ENCODE peak calls at places on chromosomes 16 and 17, in four cellular contexts. Q is WTC11, P is GM12878, N is HepG2. X is an unnamed sample.
A peak's percentile ranks its signal among the peaks of the same experiment; 100 is the strongest.

GRCh38 chr17:71942626-71943025 is 178.2 kb upstream of the SOX9 start:
- DNase-seq in Q (no peak), P (no peak), N (no peak), X (no peak)

GRCh38 chr16:81403601-81404391 is 40.8 kb upstream of the CMIP start:
- DNase-seq in Q (peak; percentile 94), P (peak; percentile 28), N (peak; percentile 79), X (peak; percentile 94)

GRCh38 chr17:13031718-13032350 is 14.0 kb upstream of the ELAC2 start:
- DNase-seq in Q (peak; percentile 56), P (no peak), N (peak; percentile 10), X (peak; percentile 62)

GRCh38 chr17:62703269-62703775 is 75.9 kb downstream of the MRC2 start:
- DNase-seq in Q (no peak), P (no peak), N (no peak), X (no peak)

GRCh38 chr17:80146121-80147034 is 550 bp downstream of the EIF4A3 start:
- DNase-seq in Q (no peak), P (no peak), N (no peak), X (peak; percentile 36)

GRCh38 chr16:28131210-28131609 is 67.7 kb upstream of the GSG1L start:
- DNase-seq in Q (no peak), P (no peak), N (no peak), X (no peak)

GRCh38 chr17:18964550-18964949 is 12.6 kb downstream of the SLC5A10 start:
- DNase-seq in Q (no peak), P (no peak), N (no peak), X (no peak)

GRCh38 chr16:56632160-56632847 is at the start of gene MT1M:
- DNase-seq in Q (peak; percentile 63), P (no peak), N (no peak), X (no peak)

GRCh38 chr16:88077328-88078108 is 126.3 kb downstream of the BANP start:
- DNase-seq in Q (no peak), P (no peak), N (no peak), X (no peak)

GRCh38 chr17:39224778-39225307 is 902 bp downstream of the STAC2 start:
- DNase-seq in Q (no peak), P (no peak), N (no peak), X (no peak)

GRCh38 chr17:82272495-82273326 is 789 bp downstream of the CSNK1D start:
- DNase-seq in Q (peak; percentile 50), P (no peak), N (no peak), X (peak; percentile 93)

GRCh38 chr17:57720636-57721035 is 24.5 kb downstream of the CCDC182 start:
- DNase-seq in Q (no peak), P (no peak), N (no peak), X (no peak)

GRCh38 chr16:86531193-86531550 is 20.8 kb downstream of the FOXF1 start:
- DNase-seq in Q (no peak), P (no peak), N (no peak), X (no peak)

GRCh38 chr17:80749611-80750010 is 205.0 kb downstream of the RPTOR start:
- DNase-seq in Q (no peak), P (no peak), N (no peak), X (no peak)

GRCh38 chr17:16423226-16423872 is 8.0 kb downstream of the TRPV2 start:
- DNase-seq in Q (no peak), P (no peak), N (no peak), X (no peak)
- TF ChIP-seq CBFB in Q (no peak), P (no peak), N (no peak), X (no peak)

GRCh38 chr17:74566132-74566753 is 1.1 kb downstream of the CD300H start:
- DNase-seq in Q (peak; percentile 82), P (no peak), N (peak; percentile 18), X (peak; percentile 53)
- TF ChIP-seq CBFB in Q (no peak), P (no peak), N (no peak), X (no peak)

GRCh38 chr16:53844796-53845195 is 140.8 kb downstream of the FTO start:
- DNase-seq in Q (no peak), P (no peak), N (no peak), X (no peak)
- TF ChIP-seq CBFB in Q (no peak), P (no peak), N (no peak), X (no peak)

GRCh38 chr16:69069504-69069903 is 35.9 kb upstream of the HAS3 start:
- DNase-seq in Q (no peak), P (no peak), N (no peak), X (no peak)

GRCh38 chr16:69064164-69064563 is 41.3 kb upstream of the HAS3 start:
- DNase-seq in Q (no peak), P (no peak), N (no peak), X (no peak)

DNA sequence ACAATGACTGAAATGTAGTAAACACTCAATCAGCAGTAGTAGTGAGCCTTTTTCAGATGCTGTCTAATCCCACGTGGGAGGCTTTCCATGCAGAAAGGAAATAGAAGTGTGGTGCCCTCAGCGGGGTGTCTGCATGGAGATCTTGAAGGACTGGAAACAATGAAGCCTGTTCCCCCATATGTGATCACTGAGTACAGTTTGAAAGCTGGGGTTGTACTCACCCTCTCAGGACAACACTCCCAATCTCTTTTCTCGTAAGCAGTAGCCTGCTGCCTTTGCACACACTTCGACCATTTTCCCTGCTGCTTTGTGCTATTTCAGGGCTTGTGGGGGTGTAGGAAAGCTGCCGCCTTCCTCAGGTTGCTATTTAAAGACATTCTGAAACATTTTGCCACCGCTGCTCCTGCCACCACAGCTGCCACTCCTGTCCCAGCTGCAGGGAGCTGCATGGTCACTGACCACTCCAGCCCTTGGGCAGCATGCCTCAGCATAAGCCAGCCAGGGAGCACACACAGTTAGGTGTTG is 40.6 kb upstream of the HAS3 start:
- DNase-seq in Q (no peak), P (no peak), N (no peak), X (no peak)
- TF ChIP-seq CBFB in Q (no peak), P (no peak), N (no peak), X (no peak)

GRCh38 chr16:72357860-72358259 is 185.9 kb upstream of the PMFBP1 start:
- DNase-seq in Q (no peak), P (no peak), N (no peak), X (no peak)
- TF ChIP-seq CBFB in Q (no peak), P (no peak), N (no peak), X (no peak)

DNA sequence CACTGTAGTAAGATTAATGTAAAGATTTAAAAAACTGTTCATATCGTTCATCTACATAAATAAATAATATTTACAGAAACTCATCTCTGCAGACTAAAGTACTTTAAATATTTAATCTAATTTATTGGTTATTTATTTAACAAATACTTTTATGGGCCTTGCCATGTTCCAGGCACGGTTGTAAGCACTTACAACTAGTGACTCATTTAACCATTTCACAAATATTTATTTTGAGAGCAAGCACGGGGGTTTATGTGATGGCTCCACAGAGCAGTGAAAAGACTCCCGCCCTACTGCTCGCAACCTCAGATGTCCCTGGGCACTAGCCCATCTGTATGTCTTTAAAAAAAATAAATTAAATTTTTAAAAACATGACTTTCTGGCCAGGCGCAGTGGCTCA is 575.9 kb downstream of the WWOX start:
- DNase-seq in Q (no peak), P (no peak), N (peak; percentile 7), X (no peak)
- TF ChIP-seq CBFB in Q (no peak), P (no peak), N (no peak), X (no peak)

GRCh38 chr17:69269174-69269998 is 40.8 kb upstream of the ABCA10 start:
- DNase-seq in Q (no peak), P (no peak), N (peak; percentile 34), X (no peak)
- TF ChIP-seq CBFB in Q (no peak), P (no peak), N (no peak), X (no peak)